ENCODE peak calls at places on chromosomes 1 and 21, in ten cellular contexts. B, O, J, Y, V, W, N, G, K and D are unnamed samples.

GRCh38 chr1:62530516-62531154 is 66.7 kb upstream of the ANGPTL3 start:
- DNase-seq in K (peak), O (no peak), B (no peak), W (no peak), Y (no peak), J (peak), G (no peak), V (peak), N (no peak), D (peak)

GRCh38 chr1:17347769-17348592 is 24.0 kb upstream of the PADI6 start:
- DNase-seq in N (no peak), W (no peak), B (no peak), O (no peak), G (no peak), Y (no peak), K (no peak), V (peak), J (no peak), D (peak)

GRCh38 chr1:207818971-207819451 is 67.2 kb downstream of the CD46 start:
- DNase-seq in G (no peak), W (no peak), O (no peak), J (no peak), V (no peak), K (no peak), Y (peak), N (no peak), B (no peak), D (no peak)

GRCh38 chr1:54256756-54257155 is 56.8 kb downstream of the MRPL37 start:
- DNase-seq in G (no peak), Y (no peak), K (no peak), O (no peak), B (no peak), N (no peak), J (no peak), W (no peak), V (no peak), D (no peak)

GRCh38 chr1:66733348-66734017 is 18.8 kb upstream of the DYNLT5 start:
- DNase-seq in J (no peak), B (no peak), O (no peak), Y (no peak), N (no peak), K (no peak), G (no peak), V (no peak), W (no peak), D (no peak)

GRCh38 chr1:32873484-32873883 is 2.8 kb upstream of the FNDC5 start:
- DNase-seq in V (no peak), Y (no peak), O (no peak), B (no peak), N (no peak), G (no peak), W (no peak), K (no peak), J (peak), D (peak)

GRCh38 chr1:192530254-192530653 is 45.3 kb upstream of the RGS1 start:
- DNase-seq in Y (no peak), N (no peak), K (no peak), W (no peak), V (no peak), G (no peak), B (no peak), O (no peak), J (no peak), D (no peak)

GRCh38 chr1:117067528-117068370 is 7.6 kb downstream of the TTF2 start:
- DNase-seq in Y (no peak), V (no peak), O (no peak), B (peak), G (no peak), J (peak), N (peak), W (no peak), K (peak), D (peak)

GRCh38 chr1:12501661-12502060 is 116.3 kb downstream of the DHRS3 start:
- DNase-seq in V (no peak), N (no peak), G (no peak), O (no peak), Y (no peak), W (no peak), K (no peak), B (no peak), J (no peak), D (no peak)

GRCh38 chr21:18803624-18804023 is 400.0 kb upstream of the TMPRSS15 start:
- DNase-seq in G (no peak), N (no peak), J (no peak), W (no peak), O (no peak), Y (no peak), B (no peak), K (no peak), V (no peak), D (no peak)

GRCh38 chr1:8423134-8423701 is 105.3 kb downstream of the SLC45A1 start:
- DNase-seq in K (no peak), G (peak), V (no peak), B (peak), Y (no peak), O (no peak), W (peak), J (no peak), N (peak), D (peak)

GRCh38 chr21:34526618-34527290 is 14.7 kb upstream of the KCNE1 start:
- DNase-seq in Y (peak), J (peak), W (no peak), B (peak), O (peak), V (peak), G (no peak), N (no peak), K (peak), D (no peak)

GRCh38 chr1:232306269-232306911 is 323.5 kb downstream of the SIPA1L2 start:
- DNase-seq in V (no peak), K (no peak), W (no peak), J (peak), B (no peak), N (no peak), O (no peak), Y (peak), G (no peak), D (peak)

GRCh38 chr1:119141020-119141424 is 569 bp upstream of the WARS2 start:
- DNase-seq in N (no peak), V (no peak), O (no peak), K (no peak), Y (no peak), G (no peak), B (peak), W (peak), J (no peak), D (peak)